ENCODE peak calls at places on chromosomes 3 and 15, in seven cellular contexts. One of them, this sample, is unnamed. For H3K4me1, the result is how much of the 10 kb centered on the place peaks cover.

GRCh38 chr3:114640126-114640525 is 346.3 kb downstream of the TIGIT start:
- DNase-seq in A549: no peak
- DNase-seq in GM23248: no peak
- DNase-seq in uterus: no peak
- DNase-seq in OCI-LY7: no peak
- DNase-seq in upper lobe of right lung: no peak
- DNase-seq in K562: no peak
- DNase-seq in this sample: no peak

GRCh38 chr3:17195192-17195611 is 310.4 kb downstream of the PLCL2 start:
- DNase-seq in A549: no peak
- DNase-seq in GM23248: peak
- DNase-seq in uterus: no peak
- DNase-seq in OCI-LY7: peak
- DNase-seq in upper lobe of right lung: no peak
- DNase-seq in K562: no peak
- DNase-seq in this sample: no peak

GRCh38 chr3:114404590-114404989 is 110.8 kb downstream of the TIGIT start:
- DNase-seq in A549: no peak
- DNase-seq in GM23248: peak
- DNase-seq in uterus: no peak
- DNase-seq in OCI-LY7: no peak
- DNase-seq in upper lobe of right lung: no peak
- DNase-seq in K562: no peak
- DNase-seq in this sample: no peak

GRCh38 chr15:54585063-54585462 is 606.8 kb downstream of the UNC13C start:
- DNase-seq in A549: no peak
- DNase-seq in GM23248: no peak
- DNase-seq in uterus: no peak
- DNase-seq in OCI-LY7: no peak
- DNase-seq in upper lobe of right lung: no peak
- DNase-seq in K562: no peak
- DNase-seq in this sample: no peak

GRCh38 chr3:77203876-77204275 is 164.0 kb downstream of the ROBO2 start:
- DNase-seq in A549: no peak
- DNase-seq in GM23248: no peak
- DNase-seq in uterus: no peak
- DNase-seq in OCI-LY7: no peak
- DNase-seq in upper lobe of right lung: no peak
- DNase-seq in K562: no peak
- DNase-seq in this sample: no peak

GRCh38 chr15:96972201-96972600 is 641.7 kb downstream of the NR2F2 start:
- DNase-seq in A549: no peak
- DNase-seq in GM23248: no peak
- DNase-seq in uterus: no peak
- DNase-seq in OCI-LY7: no peak
- DNase-seq in upper lobe of right lung: no peak
- DNase-seq in K562: no peak
- DNase-seq in this sample: no peak

GRCh38 chr15:86333819-86334218 is 254.1 kb downstream of the AGBL1 start:
- DNase-seq in A549: no peak
- DNase-seq in GM23248: no peak
- DNase-seq in uterus: no peak
- DNase-seq in OCI-LY7: no peak
- DNase-seq in upper lobe of right lung: no peak
- DNase-seq in K562: no peak
- DNase-seq in this sample: no peak

GRCh38 chr3:160765211-160765610 is 9.2 kb downstream of the PPM1L start:
- DNase-seq in A549: no peak
- DNase-seq in GM23248: no peak
- DNase-seq in uterus: no peak
- DNase-seq in OCI-LY7: no peak
- DNase-seq in upper lobe of right lung: no peak
- DNase-seq in K562: no peak
- DNase-seq in this sample: no peak

GRCh38 chr3:171563298-171563697 is 103.1 kb upstream of the TNIK start:
- DNase-seq in A549: no peak
- DNase-seq in GM23248: no peak
- DNase-seq in uterus: no peak
- DNase-seq in OCI-LY7: no peak
- DNase-seq in upper lobe of right lung: no peak
- DNase-seq in K562: no peak
- DNase-seq in this sample: no peak

GRCh38 chr15:42240823-42241222 is 32.2 kb upstream of the GANC start:
- DNase-seq in A549: no peak
- DNase-seq in GM23248: no peak
- DNase-seq in uterus: no peak
- DNase-seq in OCI-LY7: no peak
- DNase-seq in upper lobe of right lung: no peak
- DNase-seq in K562: no peak
- DNase-seq in this sample: no peak

GRCh38 chr3:129934234-129935123 is 40.0 kb upstream of the TRH start:
- DNase-seq in A549: peak
- DNase-seq in GM23248: peak
- DNase-seq in uterus: peak
- DNase-seq in OCI-LY7: peak
- DNase-seq in upper lobe of right lung: no peak
- DNase-seq in K562: peak
- DNase-seq in this sample: no peak

GRCh38 chr3:157130881-157131251 is 29.1 kb downstream of the CCNL1 start:
- DNase-seq in A549: no peak
- DNase-seq in GM23248: no peak
- DNase-seq in uterus: no peak
- DNase-seq in OCI-LY7: no peak
- DNase-seq in upper lobe of right lung: no peak
- DNase-seq in K562: no peak
- DNase-seq in this sample: no peak

GRCh38 chr3:157132936-157133335 is 27.0 kb downstream of the CCNL1 start:
- DNase-seq in A549: no peak
- DNase-seq in GM23248: peak
- DNase-seq in uterus: no peak
- DNase-seq in OCI-LY7: no peak
- DNase-seq in upper lobe of right lung: peak
- DNase-seq in K562: no peak
- DNase-seq in this sample: no peak

GRCh38 chr3:157130138-157130880 is 29.6 kb downstream of the CCNL1 start:
- DNase-seq in A549: peak
- DNase-seq in GM23248: peak
- DNase-seq in uterus: peak
- DNase-seq in OCI-LY7: peak
- DNase-seq in upper lobe of right lung: peak
- DNase-seq in K562: peak
- DNase-seq in this sample: peak

GRCh38 chr3:157132341-157132740 is 27.6 kb downstream of the CCNL1 start:
- DNase-seq in A549: no peak
- DNase-seq in GM23248: peak
- DNase-seq in uterus: no peak
- DNase-seq in OCI-LY7: no peak
- DNase-seq in upper lobe of right lung: no peak
- DNase-seq in K562: no peak
- DNase-seq in this sample: no peak

GRCh38 chr3:157131861-157132260 is 28.1 kb downstream of the CCNL1 start:
- DNase-seq in A549: no peak
- DNase-seq in GM23248: peak
- DNase-seq in uterus: no peak
- DNase-seq in OCI-LY7: no peak
- DNase-seq in upper lobe of right lung: no peak
- DNase-seq in K562: no peak
- DNase-seq in this sample: no peak
- H3K4me3 ChIP-seq in A549: no peak
- H3K4me3 ChIP-seq in GM23248: no peak
- H3K4me3 ChIP-seq in uterus: no peak
- H3K4me3 ChIP-seq in OCI-LY7: no peak
- H3K4me3 ChIP-seq in upper lobe of right lung: no peak
- H3K4me3 ChIP-seq in K562: no peak
- H3K4me3 ChIP-seq in this sample: no peak

GRCh38 chr15:64048766-64049165 is 2.5 kb upstream of the DAPK2 start:
- DNase-seq in A549: no peak
- DNase-seq in GM23248: no peak
- DNase-seq in uterus: no peak
- DNase-seq in OCI-LY7: peak
- DNase-seq in upper lobe of right lung: no peak
- DNase-seq in K562: no peak
- DNase-seq in this sample: no peak
- H3K4me1 ChIP-seq in A549: under half
- H3K4me1 ChIP-seq in GM23248: under half
- H3K4me1 ChIP-seq in uterus: under half
- H3K4me1 ChIP-seq in OCI-LY7: under half
- H3K4me1 ChIP-seq in upper lobe of right lung: under half
- H3K4me1 ChIP-seq in K562: under half
- H3K4me1 ChIP-seq in this sample: under half

DNA sequence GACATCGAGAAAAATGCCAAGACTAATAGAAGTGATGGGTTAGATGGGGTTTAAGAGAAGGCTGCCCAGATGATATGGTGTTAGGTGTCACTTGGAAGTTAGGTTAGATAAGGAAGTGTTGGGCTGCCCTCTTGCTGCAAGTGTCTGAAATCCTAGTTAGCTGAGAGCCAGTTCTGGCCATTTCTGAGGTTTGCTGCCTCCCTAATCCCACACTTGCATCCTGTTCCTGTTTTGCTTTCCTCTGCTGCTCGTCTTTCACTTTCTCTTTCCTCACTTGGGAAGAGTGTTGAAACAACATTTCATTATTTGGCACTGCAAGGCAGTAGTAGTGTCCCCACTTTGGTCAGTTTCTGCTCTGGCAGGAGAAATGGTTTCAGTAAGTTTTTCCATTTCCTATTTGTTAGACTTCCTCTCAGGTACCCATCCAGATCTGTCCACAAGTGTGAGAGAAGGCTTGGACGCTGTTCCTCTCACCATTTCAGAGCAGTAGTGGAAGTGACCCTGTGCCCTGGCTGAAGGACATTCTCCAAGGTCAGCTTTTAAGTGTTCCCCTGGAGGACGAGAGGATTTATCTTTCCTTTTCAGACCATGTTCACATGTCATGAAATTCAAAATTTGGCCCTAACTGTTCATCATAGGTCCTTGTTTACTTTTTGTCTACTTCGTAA is 93.3 kb downstream of the ADAMTSL3 start:
- DNase-seq in A549: no peak
- DNase-seq in GM23248: peak
- DNase-seq in uterus: peak
- DNase-seq in OCI-LY7: no peak
- DNase-seq in upper lobe of right lung: no peak
- DNase-seq in K562: no peak
- DNase-seq in this sample: no peak
- H3K4me3 ChIP-seq in A549: no peak
- H3K4me3 ChIP-seq in GM23248: no peak
- H3K4me3 ChIP-seq in uterus: no peak
- H3K4me3 ChIP-seq in OCI-LY7: no peak
- H3K4me3 ChIP-seq in upper lobe of right lung: peak
- H3K4me3 ChIP-seq in K562: no peak
- H3K4me3 ChIP-seq in this sample: no peak

GRCh38 chr3:152203677-152204076 is 65.1 kb upstream of the MBNL1 start:
- DNase-seq in A549: no peak
- DNase-seq in GM23248: peak
- DNase-seq in uterus: no peak
- DNase-seq in OCI-LY7: no peak
- DNase-seq in upper lobe of right lung: no peak
- DNase-seq in K562: no peak
- DNase-seq in this sample: no peak
- H3K4me1 ChIP-seq in A549: under half
- H3K4me1 ChIP-seq in GM23248: under half
- H3K4me1 ChIP-seq in uterus: under half
- H3K4me1 ChIP-seq in OCI-LY7: half or more
- H3K4me1 ChIP-seq in upper lobe of right lung: under half
- H3K4me1 ChIP-seq in K562: under half
- H3K4me1 ChIP-seq in this sample: under half

GRCh38 chr3:188294823-188295487 is 141.0 kb downstream of the LPP start:
- DNase-seq in A549: peak
- DNase-seq in GM23248: peak
- DNase-seq in uterus: no peak
- DNase-seq in OCI-LY7: no peak
- DNase-seq in upper lobe of right lung: no peak
- DNase-seq in K562: no peak
- DNase-seq in this sample: peak
- H3K4me3 ChIP-seq in A549: peak
- H3K4me3 ChIP-seq in GM23248: peak
- H3K4me3 ChIP-seq in uterus: no peak
- H3K4me3 ChIP-seq in OCI-LY7: no peak
- H3K4me3 ChIP-seq in upper lobe of right lung: no peak
- H3K4me3 ChIP-seq in K562: no peak
- H3K4me3 ChIP-seq in this sample: peak

GRCh38 chr3:122794779-122795673 is at the start of gene SLC49A4:
- DNase-seq in A549: peak
- DNase-seq in GM23248: peak
- DNase-seq in uterus: peak
- DNase-seq in OCI-LY7: peak
- DNase-seq in upper lobe of right lung: peak
- DNase-seq in K562: peak
- DNase-seq in this sample: no peak

GRCh38 chr3:122793568-122794416 is at the start of gene HSPBAP1:
- DNase-seq in A549: peak
- DNase-seq in GM23248: peak
- DNase-seq in uterus: peak
- DNase-seq in OCI-LY7: peak
- DNase-seq in upper lobe of right lung: peak
- DNase-seq in K562: peak
- DNase-seq in this sample: peak

GRCh38 chr3:122797291-122797690 is 2.4 kb downstream of the SLC49A4 start:
- DNase-seq in A549: no peak
- DNase-seq in GM23248: no peak
- DNase-seq in uterus: no peak
- DNase-seq in OCI-LY7: no peak
- DNase-seq in upper lobe of right lung: no peak
- DNase-seq in K562: no peak
- DNase-seq in this sample: no peak

GRCh38 chr3:122794483-122794778 is 438 bp upstream of the SLC49A4 start:
- DNase-seq in A549: no peak
- DNase-seq in GM23248: no peak
- DNase-seq in uterus: no peak
- DNase-seq in OCI-LY7: no peak
- DNase-seq in upper lobe of right lung: no peak
- DNase-seq in K562: no peak
- DNase-seq in this sample: no peak

GRCh38 chr3:122795674-122795969 is 753 bp downstream of the SLC49A4 start:
- DNase-seq in A549: no peak
- DNase-seq in GM23248: peak
- DNase-seq in uterus: no peak
- DNase-seq in OCI-LY7: no peak
- DNase-seq in upper lobe of right lung: no peak
- DNase-seq in K562: no peak
- DNase-seq in this sample: no peak
- H3K4me1 ChIP-seq in A549: under half
- H3K4me1 ChIP-seq in GM23248: under half
- H3K4me1 ChIP-seq in uterus: under half
- H3K4me1 ChIP-seq in OCI-LY7: under half
- H3K4me1 ChIP-seq in upper lobe of right lung: under half
- H3K4me1 ChIP-seq in K562: under half
- H3K4me1 ChIP-seq in this sample: under half